ENCODE peak calls at places on chromosome 13, in five cellular contexts. A is lower lobe of right lung, C is fibroblast of lung, J is progenitor cell of endocrine pancreas, P is endothelial cell. Y is an unnamed sample.
A peak's percentile ranks its signal among the peaks of the same experiment; 100 is the strongest.

GRCh38 chr13:93959796-93960533 is 519.5 kb downstream of the DCT start:
- DNase-seq in A (no peak), C (no peak), J (no peak), P (no peak), Y (no peak)

GRCh38 chr13:90485441-90485840 is 862.0 kb upstream of the MIR17HG start:
- DNase-seq in A (no peak), C (peak; percentile 82), J (no peak), P (no peak), Y (peak; percentile 92)

GRCh38 chr13:108609353-108609752 is 20.1 kb upstream of the MYO16 start:
- DNase-seq in A (no peak), C (peak; percentile 42), J (no peak), P (no peak), Y (peak; percentile 4)

GRCh38 chr13:100089633-100090032 is 740 bp downstream of the PCCA start:
- DNase-seq in A (no peak), C (peak; percentile 17), J (no peak), P (no peak), Y (no peak)

GRCh38 chr13:107650081-107650701 is 565.1 kb downstream of the LIG4 start:
- DNase-seq in A (peak; percentile 52), C (peak; percentile 68), J (peak; percentile 61), P (peak; percentile 79), Y (no peak)

GRCh38 chr13:42396501-42396900 is 124.5 kb downstream of the AKAP11 start:
- DNase-seq in A (no peak), C (no peak), J (no peak), P (no peak), Y (no peak)

GRCh38 chr13:24282256-24282655 is 27.1 kb upstream of the C1QTNF9 start:
- DNase-seq in A (no peak), C (no peak), J (no peak), P (no peak), Y (no peak)

GRCh38 chr13:94800423-94800822 is 88.1 kb upstream of the SOX21 start:
- DNase-seq in A (no peak), C (peak; percentile 2), J (no peak), P (no peak), Y (no peak)

GRCh38 chr13:27744861-27745260 is 47.4 kb upstream of the GSX1 start:
- DNase-seq in A (no peak), C (no peak), J (no peak), P (no peak), Y (no peak)

GRCh38 chr13:30800107-30800506 is 64.8 kb downstream of the ALOX5AP start:
- DNase-seq in A (no peak), C (no peak), J (no peak), P (no peak), Y (no peak)

GRCh38 chr13:72126424-72126823 is 259.4 kb upstream of the DACH1 start:
- DNase-seq in A (no peak), C (peak; percentile 5), J (no peak), P (no peak), Y (no peak)

DNA sequence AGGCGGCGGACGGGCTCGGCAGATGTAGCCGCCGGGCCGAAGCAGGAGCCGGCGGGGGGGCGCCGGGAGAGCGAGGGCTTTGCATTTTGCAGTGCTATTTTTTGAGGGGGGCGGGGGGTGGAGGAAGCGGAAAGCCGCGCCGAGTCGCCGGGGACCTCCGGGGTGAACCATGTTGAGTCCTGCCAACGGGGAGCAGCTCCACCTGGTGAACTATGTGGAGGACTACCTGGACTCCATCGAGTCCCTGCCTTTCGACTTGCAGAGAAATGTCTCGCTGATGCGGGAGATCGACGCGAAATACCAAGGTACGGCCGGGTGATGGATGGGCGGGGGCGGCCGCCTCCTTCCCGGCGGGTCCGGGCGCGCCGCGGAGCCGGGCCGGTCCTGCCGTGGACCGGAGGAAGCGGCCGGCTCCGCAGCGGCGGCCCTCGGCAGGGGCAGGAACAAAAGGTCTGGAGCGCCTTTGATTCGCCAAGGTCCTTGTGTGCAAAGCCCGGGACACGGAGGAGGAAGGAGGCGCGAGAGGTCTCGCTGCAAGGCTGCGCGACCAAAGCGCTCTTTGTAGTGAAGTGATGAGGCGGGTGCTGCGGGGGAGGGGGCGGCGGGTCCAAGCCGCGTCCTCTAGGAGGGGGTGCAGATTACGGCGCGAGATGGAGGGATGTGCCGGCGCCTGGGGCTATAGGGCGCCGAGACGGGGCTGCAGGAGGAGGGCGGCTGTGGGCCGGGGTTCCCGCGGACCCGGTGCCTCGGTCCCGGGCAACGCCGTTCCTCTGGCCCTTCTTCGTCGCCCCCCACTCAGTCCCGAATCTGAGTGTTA is 689 bp downstream of the ING1 start:
- DNase-seq in A (peak; percentile 75), C (peak; percentile 25), J (peak; percentile 35), P (peak; percentile 52), Y (no peak)
- TF ChIP-seq CTCF in A (no peak), C (no peak), J (no peak), P (no peak), Y (no peak)

DNA sequence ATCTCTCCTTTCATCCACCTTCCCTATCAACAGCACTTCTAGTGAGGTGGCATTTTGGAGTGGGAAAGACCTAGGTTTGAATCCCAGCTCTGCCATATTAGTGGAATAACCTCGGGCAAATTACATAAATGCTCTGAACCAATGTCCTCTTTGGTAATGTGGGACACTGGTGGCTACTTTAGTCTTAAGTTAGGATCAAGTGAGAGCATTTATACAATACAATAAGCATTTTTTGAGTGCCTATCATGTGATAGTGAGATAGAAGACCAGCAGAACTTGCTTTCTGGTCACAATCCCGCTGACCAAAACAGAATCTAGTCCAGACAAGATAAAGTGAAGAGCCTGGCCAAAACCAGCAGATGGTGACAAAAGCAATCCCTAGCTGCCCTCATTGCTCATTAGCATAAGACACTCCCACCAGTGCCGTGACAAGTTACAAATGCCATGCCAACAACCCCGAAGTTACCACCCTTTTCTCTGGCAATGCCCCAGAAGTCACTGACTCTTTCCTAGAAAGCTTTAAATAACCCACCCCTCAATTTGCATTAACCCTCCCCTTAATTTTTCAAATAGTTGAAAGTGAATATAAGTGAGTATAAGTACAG is 28.8 kb upstream of the KPNA3 start:
- DNase-seq in A (no peak), C (no peak), J (no peak), P (no peak), Y (no peak)
- TF ChIP-seq CTCF in A (no peak), C (no peak), J (no peak), P (no peak), Y (no peak)

GRCh38 chr13:22111961-22112360 is 441.1 kb downstream of the FGF9 start:
- DNase-seq in A (no peak), C (no peak), J (no peak), P (no peak), Y (no peak)

GRCh38 chr13:22112956-22113750 is 442.3 kb downstream of the FGF9 start:
- DNase-seq in A (no peak), C (no peak), J (no peak), P (no peak), Y (no peak)

GRCh38 chr13:22108283-22108897 is 437.5 kb downstream of the FGF9 start:
- DNase-seq in A (no peak), C (peak; percentile 66), J (no peak), P (no peak), Y (peak; percentile 26)

GRCh38 chr13:22111152-22111783 is 440.4 kb downstream of the FGF9 start:
- DNase-seq in A (no peak), C (no peak), J (no peak), P (no peak), Y (no peak)

DNA sequence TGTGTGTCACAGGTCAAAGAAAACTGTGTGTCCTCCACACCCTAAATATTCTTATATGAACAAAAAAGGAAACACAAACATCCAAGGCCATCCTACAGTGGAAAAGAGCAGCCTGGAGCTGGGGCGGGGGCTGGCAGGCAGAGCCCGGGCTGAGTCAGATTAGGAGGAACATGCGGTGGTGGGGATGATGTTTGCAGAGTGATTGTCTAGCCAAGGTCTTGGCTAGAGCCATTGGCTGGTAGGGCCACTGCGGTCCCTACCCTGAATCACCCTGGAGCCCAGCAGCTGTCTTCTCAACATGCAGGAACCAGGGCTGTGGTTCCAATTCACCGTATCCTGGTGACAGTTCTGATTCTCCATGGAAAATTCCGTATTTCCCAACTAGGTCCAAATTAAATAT is 439.5 kb downstream of the FGF9 start:
- DNase-seq in A (no peak), C (no peak), J (no peak), P (no peak), Y (no peak)
- TF ChIP-seq CTCF in A (no peak), C (no peak), J (no peak), P (no peak), Y (no peak)

DNA sequence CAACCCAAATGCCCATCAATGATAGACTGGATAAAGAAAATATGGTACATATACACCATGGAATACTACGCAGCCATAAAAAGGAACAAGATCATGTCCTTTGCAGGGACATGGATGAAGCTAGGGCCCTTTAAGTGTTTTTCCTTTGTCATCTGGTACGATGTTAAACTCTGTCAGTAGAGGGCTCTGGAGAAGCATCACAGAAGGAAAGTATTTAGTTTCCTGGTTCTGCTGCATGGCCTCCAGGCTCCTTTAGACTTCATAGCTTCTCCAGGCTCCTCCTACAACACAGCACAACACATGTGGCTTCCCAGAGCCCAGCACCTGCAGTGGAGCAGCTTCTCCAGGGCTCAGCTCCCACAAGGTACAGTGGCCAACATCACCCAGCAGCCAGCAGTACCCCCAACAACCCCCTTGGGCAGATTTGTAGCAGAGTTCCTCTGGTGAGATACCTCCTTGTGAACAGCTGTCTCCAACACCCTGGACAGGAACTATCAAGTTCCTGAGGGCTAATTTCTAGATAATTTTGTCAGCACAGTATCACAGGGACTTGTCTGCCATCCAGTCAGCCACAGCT is 63.4 kb downstream of the KCTD12 start:
- DNase-seq in A (no peak), C (peak; percentile 60), J (no peak), P (no peak), Y (no peak)
- TF ChIP-seq CTCF in A (peak; percentile 40), C (peak; percentile 46), J (no peak), P (no peak), Y (peak; percentile 39)